ENCODE peak calls at places on chromosome 15, in six cellular contexts. R, H, F, E, X and Q are unnamed samples.
A peak's percentile ranks its signal among the peaks of the same experiment; 100 is the strongest.

GRCh38 chr15:40313531-40314398 is 6.0 kb upstream of the PLCB2 start:
- DNase-seq in R (no peak), H (no peak), F (peak; percentile 35), E (peak; percentile 32), X (no peak), Q (no peak)

GRCh38 chr15:39919740-39920509 is at the start of gene GPR176:
- DNase-seq in R (peak; percentile 71), H (no peak), F (peak; percentile 94), E (peak; percentile 93), X (peak; percentile 15), Q (peak; percentile 85)

GRCh38 chr15:79948095-79948695 is 22.8 kb downstream of the BCL2A1 start:
- DNase-seq in R (no peak), H (no peak), F (no peak), E (no peak), X (no peak), Q (no peak)

GRCh38 chr15:42727740-42728355 is 9.1 kb downstream of the CDAN1 start:
- DNase-seq in R (no peak), H (no peak), F (no peak), E (no peak), X (no peak), Q (no peak)

GRCh38 chr15:68631621-68632051 is 52.8 kb downstream of the CORO2B start:
- DNase-seq in R (no peak), H (no peak), F (no peak), E (no peak), X (no peak), Q (no peak)

GRCh38 chr15:69782809-69783208 is 314.9 kb downstream of the TLE3 start:
- DNase-seq in R (no peak), H (no peak), F (no peak), E (no peak), X (no peak), Q (no peak)

GRCh38 chr15:101597360-101597928 is 54.7 kb downstream of the TM2D3 start:
- DNase-seq in R (no peak), H (no peak), F (no peak), E (no peak), X (no peak), Q (no peak)

GRCh38 chr15:92878593-92879053 is 21.5 kb upstream of the CHD2 start:
- DNase-seq in R (no peak), H (no peak), F (no peak), E (no peak), X (no peak), Q (no peak)

GRCh38 chr15:85756411-85757072 is 38.2 kb downstream of the KLHL25 start:
- DNase-seq in R (no peak), H (no peak), F (no peak), E (peak; percentile 31), X (no peak), Q (no peak)

GRCh38 chr15:22968356-22968755 is 11.8 kb downstream of the CYFIP1 start:
- DNase-seq in R (peak; percentile 95), H (no peak), F (peak; percentile 83), E (peak; percentile 79), X (no peak), Q (peak; percentile 84)

GRCh38 chr15:23484870-23485269 is 37.8 kb upstream of the GOLGA6L2 start:
- DNase-seq in R (no peak), H (no peak), F (no peak), E (no peak), X (no peak), Q (peak; percentile 5)

GRCh38 chr15:69841046-69841828 is 256.5 kb downstream of the TLE3 start:
- DNase-seq in R (no peak), H (no peak), F (no peak), E (peak; percentile 34), X (no peak), Q (no peak)

GRCh38 chr15:27660676-27661075 is 438.4 kb downstream of the OCA2 start:
- DNase-seq in R (peak; percentile 31), H (no peak), F (no peak), E (no peak), X (no peak), Q (no peak)